ENCODE peak calls at places on chromosomes 11 and 22, in seven cellular contexts. B is fibroblast of lung; F is GM04504; V is activated CD8-positive, alpha-beta memory T cell treated with anti-CD3 and anti-CD28 coated beads, Interleukin-2, amount 50 U/mL, for 48 hours; W is GF-D8; R is HT1080; O is HS-27A. N is an unnamed sample.

GRCh38 chr22:22019659-22020424 is 37.3 kb upstream of the TOP3B start:
- DNase-seq in B (no peak), F (no peak), V (no peak), W (no peak), R (no peak), O (no peak), N (no peak)

GRCh38 chr11:106594751-106595351 is 423.4 kb downstream of the GUCY1A2 start:
- DNase-seq in B (peak), F (no peak), V (no peak), W (no peak), R (no peak), O (no peak), N (no peak)

GRCh38 chr22:41425704-41426365 is 20.8 kb downstream of the TOB2 start:
- DNase-seq in B (no peak), F (no peak), V (no peak), W (no peak), R (no peak), O (no peak), N (no peak)

GRCh38 chr11:47905358-47906059 is 57.4 kb upstream of the NUP160 start:
- DNase-seq in B (peak), F (no peak), V (no peak), W (no peak), R (peak), O (no peak), N (no peak)

GRCh38 chr22:24060375-24060788 is 49.3 kb downstream of the CABIN1 start:
- DNase-seq in B (peak), F (peak), V (no peak), W (no peak), R (peak), O (peak), N (no peak)

GRCh38 chr22:32338757-32339156 is 18.9 kb upstream of the RFPL3 start:
- DNase-seq in B (no peak), F (no peak), V (no peak), W (no peak), R (no peak), O (no peak), N (no peak)

GRCh38 chr11:17286332-17286731 is 9.8 kb downstream of the NUCB2 start:
- DNase-seq in B (no peak), F (no peak), V (no peak), W (no peak), R (no peak), O (no peak), N (no peak)

GRCh38 chr11:1074244-1075221 is at the start of gene MUC2:
- DNase-seq in B (no peak), F (no peak), V (no peak), W (no peak), R (no peak), O (no peak), N (peak)

GRCh38 chr11:68659158-68659921 is 25.0 kb upstream of the GAL start:
- DNase-seq in B (peak), F (peak), V (no peak), W (no peak), R (peak), O (peak), N (peak)